ENCODE peak calls at places on chromosomes 11 and 22, in ten cellular contexts. One of them, this sample, is unnamed.
A peak's percentile ranks its signal among the peaks of the same experiment; 100 is the strongest.

GRCh38 chr11:121389651-121390050 is 62.5 kb upstream of the SORL1 start:
- DNase-seq in stimulated activated CD8-positive, alpha-beta memory T cell treated with anti-CD3 and anti-CD28 coated beads, Interleukin-2, amount 100 ng/mL, for 1 hour: no peak
- DNase-seq in ureter: no peak
- DNase-seq in left colon: no peak
- DNase-seq in prostate gland: peak; percentile 43
- DNase-seq in astrocyte of the spinal cord: peak; percentile 35
- DNase-seq in GM12864: no peak
- DNase-seq in T1000: no peak
- DNase-seq in brain microvascular endothelial cell: no peak
- DNase-seq in HCEC 1CT: no peak
- DNase-seq in this sample: no peak

GRCh38 chr11:14184548-14184947 is 174.4 kb downstream of the RRAS2 start:
- DNase-seq in stimulated activated CD8-positive, alpha-beta memory T cell treated with anti-CD3 and anti-CD28 coated beads, Interleukin-2, amount 100 ng/mL, for 1 hour: no peak
- DNase-seq in ureter: no peak
- DNase-seq in left colon: no peak
- DNase-seq in prostate gland: no peak
- DNase-seq in astrocyte of the spinal cord: no peak
- DNase-seq in GM12864: no peak
- DNase-seq in T1000: peak; percentile 12
- DNase-seq in brain microvascular endothelial cell: no peak
- DNase-seq in HCEC 1CT: no peak
- DNase-seq in this sample: no peak

GRCh38 chr11:16807306-16807705 is 68.9 kb downstream of the C11orf58 start:
- DNase-seq in stimulated activated CD8-positive, alpha-beta memory T cell treated with anti-CD3 and anti-CD28 coated beads, Interleukin-2, amount 100 ng/mL, for 1 hour: no peak
- DNase-seq in ureter: no peak
- DNase-seq in left colon: no peak
- DNase-seq in prostate gland: no peak
- DNase-seq in astrocyte of the spinal cord: no peak
- DNase-seq in GM12864: no peak
- DNase-seq in T1000: no peak
- DNase-seq in brain microvascular endothelial cell: no peak
- DNase-seq in HCEC 1CT: no peak
- DNase-seq in this sample: no peak

GRCh38 chr11:73140213-73141030 is 1.7 kb downstream of the FCHSD2 start:
- DNase-seq in stimulated activated CD8-positive, alpha-beta memory T cell treated with anti-CD3 and anti-CD28 coated beads, Interleukin-2, amount 100 ng/mL, for 1 hour: no peak
- DNase-seq in ureter: no peak
- DNase-seq in left colon: no peak
- DNase-seq in prostate gland: no peak
- DNase-seq in astrocyte of the spinal cord: peak; percentile 49
- DNase-seq in GM12864: no peak
- DNase-seq in T1000: no peak
- DNase-seq in brain microvascular endothelial cell: peak; percentile 39
- DNase-seq in HCEC 1CT: peak; percentile 39
- DNase-seq in this sample: peak; percentile 39

GRCh38 chr11:99531468-99531867 is 510.7 kb downstream of the CNTN5 start:
- DNase-seq in stimulated activated CD8-positive, alpha-beta memory T cell treated with anti-CD3 and anti-CD28 coated beads, Interleukin-2, amount 100 ng/mL, for 1 hour: no peak
- DNase-seq in ureter: no peak
- DNase-seq in left colon: no peak
- DNase-seq in prostate gland: no peak
- DNase-seq in astrocyte of the spinal cord: no peak
- DNase-seq in GM12864: no peak
- DNase-seq in T1000: no peak
- DNase-seq in brain microvascular endothelial cell: no peak
- DNase-seq in HCEC 1CT: no peak
- DNase-seq in this sample: no peak

GRCh38 chr11:100445231-100445735 is 241.8 kb upstream of the ARHGAP42 start:
- DNase-seq in stimulated activated CD8-positive, alpha-beta memory T cell treated with anti-CD3 and anti-CD28 coated beads, Interleukin-2, amount 100 ng/mL, for 1 hour: no peak
- DNase-seq in ureter: no peak
- DNase-seq in left colon: no peak
- DNase-seq in prostate gland: peak; percentile 5
- DNase-seq in astrocyte of the spinal cord: peak; percentile 63
- DNase-seq in GM12864: no peak
- DNase-seq in T1000: no peak
- DNase-seq in brain microvascular endothelial cell: peak; percentile 9
- DNase-seq in HCEC 1CT: no peak
- DNase-seq in this sample: no peak

GRCh38 chr22:42439821-42440674 is 7.8 kb upstream of the NFAM1 start:
- DNase-seq in stimulated activated CD8-positive, alpha-beta memory T cell treated with anti-CD3 and anti-CD28 coated beads, Interleukin-2, amount 100 ng/mL, for 1 hour: no peak
- DNase-seq in ureter: no peak
- DNase-seq in left colon: no peak
- DNase-seq in prostate gland: no peak
- DNase-seq in astrocyte of the spinal cord: peak; percentile 41
- DNase-seq in GM12864: no peak
- DNase-seq in T1000: no peak
- DNase-seq in brain microvascular endothelial cell: peak; percentile 9
- DNase-seq in HCEC 1CT: peak; percentile 7
- DNase-seq in this sample: no peak

GRCh38 chr11:15969281-15969680 is 387.1 kb downstream of the SOX6 start:
- DNase-seq in stimulated activated CD8-positive, alpha-beta memory T cell treated with anti-CD3 and anti-CD28 coated beads, Interleukin-2, amount 100 ng/mL, for 1 hour: no peak
- DNase-seq in ureter: no peak
- DNase-seq in left colon: peak; percentile 56
- DNase-seq in prostate gland: peak; percentile 56
- DNase-seq in astrocyte of the spinal cord: peak; percentile 83
- DNase-seq in GM12864: peak; percentile 29
- DNase-seq in T1000: no peak
- DNase-seq in brain microvascular endothelial cell: peak; percentile 88
- DNase-seq in HCEC 1CT: peak; percentile 78
- DNase-seq in this sample: peak; percentile 49

GRCh38 chr11:123566852-123567251 is 87.6 kb downstream of the SCN3B start:
- DNase-seq in stimulated activated CD8-positive, alpha-beta memory T cell treated with anti-CD3 and anti-CD28 coated beads, Interleukin-2, amount 100 ng/mL, for 1 hour: no peak
- DNase-seq in ureter: no peak
- DNase-seq in left colon: no peak
- DNase-seq in prostate gland: no peak
- DNase-seq in astrocyte of the spinal cord: no peak
- DNase-seq in GM12864: no peak
- DNase-seq in T1000: no peak
- DNase-seq in brain microvascular endothelial cell: no peak
- DNase-seq in HCEC 1CT: no peak
- DNase-seq in this sample: no peak

GRCh38 chr22:44727148-44727547 is 25.1 kb downstream of the PRR5 start:
- DNase-seq in stimulated activated CD8-positive, alpha-beta memory T cell treated with anti-CD3 and anti-CD28 coated beads, Interleukin-2, amount 100 ng/mL, for 1 hour: no peak
- DNase-seq in ureter: no peak
- DNase-seq in left colon: no peak
- DNase-seq in prostate gland: no peak
- DNase-seq in astrocyte of the spinal cord: no peak
- DNase-seq in GM12864: no peak
- DNase-seq in T1000: no peak
- DNase-seq in brain microvascular endothelial cell: no peak
- DNase-seq in HCEC 1CT: no peak
- DNase-seq in this sample: no peak

GRCh38 chr11:28615542-28615941 is 507.4 kb downstream of the METTL15 start:
- DNase-seq in stimulated activated CD8-positive, alpha-beta memory T cell treated with anti-CD3 and anti-CD28 coated beads, Interleukin-2, amount 100 ng/mL, for 1 hour: no peak
- DNase-seq in ureter: no peak
- DNase-seq in left colon: no peak
- DNase-seq in prostate gland: no peak
- DNase-seq in astrocyte of the spinal cord: peak; percentile 31
- DNase-seq in GM12864: no peak
- DNase-seq in T1000: peak; percentile 16
- DNase-seq in brain microvascular endothelial cell: no peak
- DNase-seq in HCEC 1CT: no peak
- DNase-seq in this sample: no peak

GRCh38 chr11:107929611-107930200 is 1.5 kb downstream of the RAB39A start:
- DNase-seq in stimulated activated CD8-positive, alpha-beta memory T cell treated with anti-CD3 and anti-CD28 coated beads, Interleukin-2, amount 100 ng/mL, for 1 hour: no peak
- DNase-seq in ureter: no peak
- DNase-seq in left colon: no peak
- DNase-seq in prostate gland: no peak
- DNase-seq in astrocyte of the spinal cord: no peak
- DNase-seq in GM12864: peak; percentile 29
- DNase-seq in T1000: no peak
- DNase-seq in brain microvascular endothelial cell: no peak
- DNase-seq in HCEC 1CT: no peak
- DNase-seq in this sample: no peak

This sample was measured in lung.